ENCODE peak calls at places on chromosomes 6 and 20, in four cellular contexts. I, G, D and L are unnamed samples.

GRCh38 chr6:87102296-87102695 is 7.4 kb upstream of the CGA start:
- DNase-seq in D (no peak), G (no peak), I (no peak), L (no peak)

GRCh38 chr20:56922497-56922896 is 293.4 kb downstream of the TFAP2C start:
- DNase-seq in G (no peak), I (no peak), D (no peak), L (no peak)

GRCh38 chr20:36969478-36970186 is 18.1 kb upstream of the SAMHD1 start:
- DNase-seq in D (no peak), G (no peak), I (no peak), L (no peak)

GRCh38 chr6:133399426-133399825 is 158.3 kb downstream of the EYA4 start:
- DNase-seq in G (no peak), I (no peak), D (no peak), L (no peak)

GRCh38 chr20:10430000-10430466 is 4.0 kb downstream of the MKKS start:
- DNase-seq in D (no peak), G (no peak), I (no peak), L (no peak)

GRCh38 chr6:129890164-129890563 is 29.0 kb upstream of the TMEM244 start:
- DNase-seq in I (no peak), G (no peak), D (no peak), L (no peak)

GRCh38 chr20:3275966-3276365 is 37.0 kb upstream of the SLC4A11 start:
- DNase-seq in I (no peak), D (no peak), G (no peak), L (no peak)

GRCh38 chr20:2745060-2745910 is 52.7 kb downstream of the EBF4 start:
- DNase-seq in G (no peak), D (no peak), I (no peak), L (no peak)

GRCh38 chr6:126170875-126171489 is 168.9 kb upstream of the CENPW start:
- DNase-seq in I (no peak), G (peak), D (peak), L (no peak)

GRCh38 chr6:148989585-148989984 is 242.8 kb downstream of the UST start:
- DNase-seq in D (no peak), G (no peak), I (no peak), L (no peak)

GRCh38 chr6:107864235-107864970 is 40.3 kb upstream of the SCML4 start:
- DNase-seq in G (no peak), D (no peak), I (no peak), L (no peak)

GRCh38 chr20:39676857-39677351 is 714.8 kb downstream of the DHX35 start:
- DNase-seq in D (no peak), I (no peak), G (no peak), L (no peak)

GRCh38 chr6:116450185-116450710 is 10.9 kb upstream of the CALHM6 start:
- DNase-seq in D (no peak), G (no peak), I (no peak), L (no peak)

GRCh38 chr6:148251286-148251685 is 91.4 kb upstream of the SASH1 start:
- DNase-seq in I (no peak), D (peak), G (no peak), L (no peak)

GRCh38 chr6:72865467-72865866 is 243.6 kb downstream of the KCNQ5 start:
- DNase-seq in G (no peak), I (no peak), D (no peak), L (no peak)

GRCh38 chr6:164832410-164832809 is 477.0 kb downstream of the C6orf118 start:
- DNase-seq in D (no peak), G (no peak), I (no peak), L (no peak)

GRCh38 chr20:380763-381580 is 412 bp downstream of the TRIB3 start:
- DNase-seq in I (no peak), G (peak), D (peak), L (no peak)

GRCh38 chr6:15389079-15389758 is 143.3 kb downstream of the JARID2 start:
- DNase-seq in D (no peak), I (no peak), G (no peak), L (no peak)

GRCh38 chr20:24697411-24697810 is 228.0 kb downstream of the SYNDIG1 start:
- DNase-seq in I (no peak), D (no peak), G (peak), L (no peak)